ENCODE peak calls at places on chromosomes 2 and 18, in eight cellular contexts. T, F, I, U, O, L, E and X are unnamed samples.

GRCh38 chr18:78069784-78070664 is 820.4 kb downstream of the GALR1 start:
- DNase-seq in E (no peak), I (no peak), T (no peak), L (no peak), F (no peak), O (peak; percentile 66), U (no peak), X (no peak)

GRCh38 chr2:191233533-191233932 is 11.7 kb upstream of the MYO1B start:
- DNase-seq in E (no peak), T (no peak), O (no peak), U (no peak), I (no peak), F (no peak), L (no peak), X (no peak)

GRCh38 chr2:24228470-24228869 is 53.6 kb downstream of the FAM228A start:
- DNase-seq in U (no peak), F (peak; percentile 39), E (no peak), I (no peak), L (no peak), T (no peak), O (no peak), X (no peak)

GRCh38 chr2:215969131-215969841 is 44.1 kb downstream of the MREG start:
- DNase-seq in U (no peak), E (no peak), I (no peak), O (no peak), T (no peak), F (no peak), L (no peak), X (no peak)

GRCh38 chr2:189249171-189249570 is 69.6 kb upstream of the COL5A2 start:
- DNase-seq in I (no peak), L (no peak), F (peak; percentile 33), T (no peak), O (no peak), U (no peak), E (no peak), X (no peak)

GRCh38 chr18:54975598-54975997 is 16.3 kb upstream of the CCDC68 start:
- DNase-seq in E (no peak), T (no peak), U (no peak), L (no peak), I (no peak), O (no peak), F (no peak), X (no peak)

GRCh38 chr18:36187826-36188721 is 777 bp downstream of the MOCOS start:
- DNase-seq in T (peak; percentile 90), L (no peak), O (no peak), F (no peak), U (peak; percentile 82), E (peak; percentile 73), I (peak; percentile 28), X (peak; percentile 19)

GRCh38 chr2:187310696-187311095 is 137.4 kb downstream of the CALCRL start:
- DNase-seq in I (no peak), F (peak; percentile 56), O (no peak), T (no peak), U (no peak), E (no peak), L (no peak), X (no peak)

GRCh38 chr2:181738074-181738473 is 57.8 kb upstream of the NEUROD1 start:
- DNase-seq in I (no peak), F (peak; percentile 28), O (no peak), U (no peak), L (no peak), T (no peak), E (no peak), X (no peak)

GRCh38 chr18:7809455-7809854 is 242.3 kb downstream of the PTPRM start:
- DNase-seq in L (no peak), U (no peak), T (no peak), F (no peak), O (no peak), E (no peak), I (no peak), X (no peak)

GRCh38 chr2:120851116-120851773 is 115.6 kb downstream of the GLI2 start:
- DNase-seq in E (peak; percentile 33), T (no peak), L (no peak), U (no peak), O (no peak), F (no peak), I (no peak), X (no peak)

GRCh38 chr18:21612125-21613100 is at the start of gene SNRPD1:
- DNase-seq in L (peak; percentile 86), T (peak; percentile 83), I (peak; percentile 83), E (peak; percentile 94), U (peak; percentile 88), F (peak; percentile 96), O (peak; percentile 78), X (peak; percentile 73)
- TF ChIP-seq POLR2A in L (peak; percentile 35), T (peak; percentile 44), I (peak; percentile 86), E (peak; percentile 21), U (peak; percentile 76), F (peak; percentile 94), O (no peak), X (peak; percentile 84)

GRCh38 chr2:212979799-212980198 is 171.6 kb downstream of the IKZF2 start:
- DNase-seq in L (no peak), T (no peak), F (no peak), U (no peak), E (no peak), I (no peak), O (no peak), X (no peak)

GRCh38 chr2:212979046-212979612 is 172.3 kb downstream of the IKZF2 start:
- DNase-seq in L (no peak), O (no peak), T (no peak), F (no peak), I (no peak), U (no peak), E (no peak), X (no peak)

GRCh38 chr2:212987492-212987891 is 163.9 kb downstream of the IKZF2 start:
- DNase-seq in L (no peak), T (no peak), I (no peak), O (no peak), F (no peak), U (no peak), E (no peak), X (no peak)

GRCh38 chr2:212984129-212984528 is 167.3 kb downstream of the IKZF2 start:
- DNase-seq in O (no peak), E (no peak), I (no peak), F (no peak), U (no peak), L (no peak), T (no peak), X (no peak)
- TF ChIP-seq POLR2A in O (no peak), E (no peak), I (no peak), F (no peak), U (no peak), L (no peak), T (no peak), X (no peak)

DNA sequence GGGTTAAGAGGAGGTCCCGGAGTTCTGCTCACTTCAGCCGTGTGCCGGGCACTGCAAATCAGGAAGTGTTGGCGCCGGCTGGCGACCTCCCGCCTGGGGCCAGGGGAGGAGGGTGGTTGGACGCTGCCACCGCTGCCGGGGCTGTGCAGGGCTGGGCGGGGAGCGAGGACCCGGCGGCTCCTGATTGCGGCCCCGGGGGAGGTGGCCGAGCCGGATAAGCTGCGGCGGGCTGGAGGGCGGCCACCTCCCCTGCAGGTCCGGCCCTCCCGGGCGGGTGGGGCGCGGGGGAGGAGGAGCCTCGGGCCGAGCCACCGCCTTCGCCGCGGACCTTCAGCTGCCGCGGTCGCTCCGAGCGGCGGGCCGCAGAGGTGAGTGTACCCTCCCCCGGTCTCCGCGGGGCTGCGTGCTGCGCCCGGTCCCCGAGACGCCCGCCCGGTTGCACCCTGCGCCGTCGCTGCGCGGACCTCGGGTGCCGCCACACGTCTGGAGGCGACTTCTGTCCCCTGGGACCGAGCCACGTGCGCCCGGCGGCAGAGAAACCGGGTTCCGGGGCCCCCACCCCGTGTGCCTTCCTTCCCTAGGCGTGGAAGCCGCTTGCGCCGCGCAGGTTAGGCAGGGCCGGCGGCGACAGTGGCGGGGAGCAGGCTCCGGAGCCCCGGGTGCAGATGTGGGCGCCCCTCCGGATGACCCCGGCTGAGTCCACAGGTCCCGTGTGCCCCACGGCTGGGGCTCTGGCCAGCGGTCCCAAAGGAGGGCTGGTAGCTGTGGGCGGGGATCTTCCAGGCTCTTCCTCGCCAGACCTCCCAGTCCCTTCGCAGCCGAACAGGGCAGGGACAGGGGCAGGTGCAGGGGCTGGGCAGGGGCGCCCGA is at the start of gene STEAP3:
- DNase-seq in T (peak; percentile 78), U (peak; percentile 93), E (peak; percentile 81), I (peak; percentile 34), F (peak; percentile 41), O (peak; percentile 23), L (peak; percentile 82), X (peak; percentile 89)
- TF ChIP-seq POLR2A in T (peak; percentile 16), U (peak; percentile 88), E (no peak), I (peak; percentile 39), F (peak; percentile 37), O (no peak), L (peak; percentile 57), X (peak; percentile 73)

GRCh38 chr2:230714122-230714453 is 1.4 kb downstream of the CAB39 start:
- DNase-seq in U (no peak), I (no peak), T (peak; percentile 22), O (no peak), F (peak; percentile 83), E (no peak), L (no peak), X (peak; percentile 58)

GRCh38 chr2:230715201-230715600 is 2.6 kb downstream of the CAB39 start:
- DNase-seq in I (no peak), L (no peak), T (no peak), O (no peak), U (no peak), E (no peak), F (peak; percentile 60), X (no peak)

GRCh38 chr2:230711224-230711623 is 1.4 kb upstream of the CAB39 start:
- DNase-seq in I (no peak), T (no peak), L (no peak), F (no peak), E (peak; percentile 53), U (no peak), O (no peak), X (no peak)

GRCh38 chr2:230713331-230714121 is 884 bp downstream of the CAB39 start:
- DNase-seq in O (no peak), T (peak; percentile 46), E (peak; percentile 77), I (no peak), F (peak; percentile 11), U (peak; percentile 61), L (peak; percentile 23), X (peak; percentile 42)

GRCh38 chr2:230712443-230713330 is at the start of gene CAB39:
- DNase-seq in L (peak; percentile 88), T (peak; percentile 79), F (peak; percentile 90), O (peak; percentile 65), I (peak; percentile 69), U (peak; percentile 90), E (peak; percentile 94), X (peak; percentile 80)
- TF ChIP-seq POLR2A in L (peak; percentile 83), T (peak; percentile 69), F (peak; percentile 71), O (peak; percentile 82), I (peak; percentile 50), U (peak; percentile 89), E (peak; percentile 94), X (peak; percentile 75)

GRCh38 chr2:218406949-218407703 is 7.5 kb downstream of the CTDSP1 start:
- DNase-seq in F (peak; percentile 39), T (peak; percentile 71), O (peak; percentile 69), E (peak; percentile 89), U (peak; percentile 74), I (no peak), L (peak; percentile 48), X (no peak)
- TF ChIP-seq POLR2A in F (no peak), T (no peak), O (peak; percentile 20), E (no peak), U (no peak), I (no peak), L (no peak), X (no peak)